ENCODE peak calls at places on chromosomes 11 and 22, in four cellular contexts. D, J, Y and H are unnamed samples.

GRCh38 chr11:121460941-121461514 is 8.3 kb upstream of the SORL1-AS1 start:
- DNase-seq in D (no peak), J (no peak), Y (no peak), H (no peak)

GRCh38 chr11:102806296-102806695 is 8.3 kb upstream of the MMP1 start:
- DNase-seq in D (no peak), J (no peak), Y (no peak), H (peak; percentile 14)

GRCh38 chr11:33656768-33657167 is 43.9 kb downstream of the C11orf91 start:
- DNase-seq in D (no peak), J (no peak), Y (no peak), H (no peak)

GRCh38 chr11:4626207-4627105 is 10.8 kb upstream of the OR51D1 start:
- DNase-seq in D (no peak), J (peak; percentile 95), Y (peak; percentile 82), H (peak; percentile 69)

GRCh38 chr11:131580466-131580865 is 210.1 kb downstream of the NTM start:
- DNase-seq in D (no peak), J (no peak), Y (no peak), H (peak; percentile 72)

GRCh38 chr11:33984682-33985389 is 66.7 kb upstream of the CAPRIN1 start:
- DNase-seq in D (no peak), J (no peak), Y (no peak), H (peak; percentile 36)

GRCh38 chr11:16862733-16863132 is 124.3 kb downstream of the C11orf58 start:
- DNase-seq in D (no peak), J (no peak), Y (no peak), H (peak; percentile 11)

GRCh38 chr11:123174196-123175183 is 20.6 kb downstream of the CLMP start:
- DNase-seq in D (no peak), J (no peak), Y (no peak), H (peak; percentile 95)

GRCh38 chr22:46011627-46012181 is 34.7 kb upstream of the WNT7B start:
- DNase-seq in D (peak; percentile 63), J (no peak), Y (no peak), H (no peak)

GRCh38 chr11:122105009-122105828 is 10.8 kb downstream of the BLID start:
- DNase-seq in D (no peak), J (no peak), Y (no peak), H (peak; percentile 65)

GRCh38 chr11:109972181-109972715 is 120.9 kb upstream of the ZC3H12C start:
- DNase-seq in D (no peak), J (no peak), Y (peak; percentile 75), H (no peak)
- H3K4me1 ChIP-seq in D (peaks cover 22% of the 10 kb centered on the region), J (peaks cover 11% of the 10 kb centered on the region), Y (peaks cover 40% of the 10 kb centered on the region), H (peaks cover 19% of the 10 kb centered on the region)

GRCh38 chr22:19176732-19177131 is 1.8 kb downstream of the SLC25A1 start:
- DNase-seq in D (no peak), J (no peak), Y (no peak), H (no peak)

GRCh38 chr22:19176175-19176630 is 2.3 kb downstream of the SLC25A1 start:
- DNase-seq in D (no peak), J (no peak), Y (no peak), H (no peak)

GRCh38 chr22:19175026-19175601 is 3.4 kb downstream of the SLC25A1 start:
- DNase-seq in D (no peak), J (no peak), Y (no peak), H (no peak)

GRCh38 chr22:19174106-19175025 is 4.2 kb downstream of the SLC25A1 start:
- DNase-seq in D (no peak), J (peak; percentile 38), Y (no peak), H (peak; percentile 87)

GRCh38 chr22:19175602-19176174 is 2.8 kb downstream of the SLC25A1 start:
- DNase-seq in D (no peak), J (no peak), Y (no peak), H (no peak)
- H3K4me1 ChIP-seq in D (peaks cover 63% of the 10 kb centered on the region), J (peaks cover 42% of the 10 kb centered on the region), Y (peaks cover 11% of the 10 kb centered on the region), H (peaks cover 16% of the 10 kb centered on the region)

GRCh38 chr11:86122773-86123172 is 53.9 kb upstream of the PICALM start:
- DNase-seq in D (no peak), J (no peak), Y (no peak), H (no peak)
- H3K4me1 ChIP-seq in D (peaks cover 10% of the 10 kb centered on the region), J (no peaks in the 10 kb centered on the region), Y (peaks cover 16% of the 10 kb centered on the region), H (peaks cover 4% of the 10 kb centered on the region)

GRCh38 chr11:64250406-64250874 is 890 bp upstream of the PLCB3 start:
- DNase-seq in D (no peak), J (no peak), Y (no peak), H (no peak)
- H3K4me1 ChIP-seq in D (peaks cover 45% of the 10 kb centered on the region), J (peaks cover 36% of the 10 kb centered on the region), Y (no peaks in the 10 kb centered on the region), H (peaks cover 11% of the 10 kb centered on the region)

GRCh38 chr11:2886936-2887335 is 1.4 kb upstream of the CDKN1C start:
- DNase-seq in D (no peak), J (no peak), Y (no peak), H (no peak)

GRCh38 chr11:2886191-2886894 is 768 bp upstream of the CDKN1C start:
- DNase-seq in D (no peak), J (no peak), Y (no peak), H (peak; percentile 45)

GRCh38 chr11:2888266-2888968 is 2.8 kb upstream of the CDKN1C start:
- DNase-seq in D (peak; percentile 96), J (peak; percentile 96), Y (peak; percentile 80), H (peak; percentile 91)

GRCh38 chr11:2889399-2890273 is 4.1 kb upstream of the CDKN1C start:
- DNase-seq in D (no peak), J (no peak), Y (no peak), H (no peak)

GRCh38 chr11:2887526-2888195 is 2.1 kb upstream of the CDKN1C start:
- DNase-seq in D (no peak), J (no peak), Y (no peak), H (no peak)
- H3K4me1 ChIP-seq in D (peaks cover 47% of the 10 kb centered on the region), J (peaks cover 48% of the 10 kb centered on the region), Y (peaks cover 3% of the 10 kb centered on the region), H (peaks cover 6% of the 10 kb centered on the region)

GRCh38 chr11:19435306-19435989 is 194.7 kb upstream of the E2F8 start:
- DNase-seq in D (no peak), J (no peak), Y (peak; percentile 69), H (no peak)

GRCh38 chr11:19431059-19431398 is 190.3 kb upstream of the E2F8 start:
- DNase-seq in D (no peak), J (no peak), Y (peak; percentile 30), H (no peak)

GRCh38 chr11:19432370-19433163 is 191.8 kb upstream of the E2F8 start:
- DNase-seq in D (no peak), J (no peak), Y (peak; percentile 86), H (peak; percentile 92)

GRCh38 chr11:19433367-19433766 is 192.6 kb upstream of the E2F8 start:
- DNase-seq in D (no peak), J (no peak), Y (peak; percentile 94), H (no peak)

GRCh38 chr11:19433791-19434190 is 193.0 kb upstream of the E2F8 start:
- DNase-seq in D (no peak), J (no peak), Y (peak; percentile 55), H (no peak)
- H3K4me1 ChIP-seq in D (peaks cover 8% of the 10 kb centered on the region), J (no peaks in the 10 kb centered on the region), Y (peaks cover 92% of the 10 kb centered on the region), H (peaks cover 47% of the 10 kb centered on the region)

DNA sequence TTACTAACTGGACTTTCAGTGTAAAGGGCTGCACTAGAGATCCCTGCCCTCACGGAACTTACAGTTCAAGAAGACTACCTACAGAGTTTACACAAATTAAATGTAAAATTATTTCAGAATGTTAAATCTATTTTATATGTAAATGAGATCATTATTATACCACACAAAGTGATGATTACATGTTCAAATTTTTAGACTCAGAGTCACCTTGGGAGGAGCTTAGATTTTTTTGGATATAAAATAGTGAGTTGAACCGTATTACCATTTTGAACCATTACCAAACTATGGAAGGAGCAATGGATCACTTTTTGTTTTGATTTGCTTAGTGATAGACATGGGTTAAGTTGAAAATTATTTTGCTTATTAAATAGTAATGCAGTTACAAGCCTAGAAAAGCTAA is 1.6 kb downstream of the IPO7 start:
- DNase-seq in D (no peak), J (no peak), Y (no peak), H (peak; percentile 53)
- H3K4me1 ChIP-seq in D (peaks cover 28% of the 10 kb centered on the region), J (peaks cover 11% of the 10 kb centered on the region), Y (peaks cover 9% of the 10 kb centered on the region), H (peaks cover 11% of the 10 kb centered on the region)

DNA sequence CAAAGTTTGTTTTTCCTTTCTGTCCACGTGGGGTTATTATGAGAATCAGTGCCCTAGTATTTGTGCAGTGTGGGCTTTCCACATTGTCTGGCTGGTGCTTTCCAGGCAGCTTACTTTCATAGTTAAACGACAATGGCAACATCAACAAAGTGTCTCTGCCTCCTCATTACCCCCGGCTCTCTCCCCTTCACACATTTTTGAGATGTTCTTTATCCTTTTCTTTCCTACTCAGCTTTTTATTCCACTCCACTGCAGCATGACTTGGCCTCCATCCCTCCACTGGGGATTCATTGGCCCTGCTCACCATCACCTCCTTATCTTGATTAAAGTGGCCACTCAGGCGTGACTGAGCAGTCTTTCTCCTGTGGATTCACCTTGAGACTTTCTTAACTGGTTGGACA is 19.1 kb downstream of the SPECC1L start:
- DNase-seq in D (no peak), J (no peak), Y (no peak), H (peak; percentile 57)
- H3K4me1 ChIP-seq in D (peaks cover 86% of the 10 kb centered on the region), J (peaks cover 17% of the 10 kb centered on the region), Y (no peaks in the 10 kb centered on the region), H (peaks cover 49% of the 10 kb centered on the region)

DNA sequence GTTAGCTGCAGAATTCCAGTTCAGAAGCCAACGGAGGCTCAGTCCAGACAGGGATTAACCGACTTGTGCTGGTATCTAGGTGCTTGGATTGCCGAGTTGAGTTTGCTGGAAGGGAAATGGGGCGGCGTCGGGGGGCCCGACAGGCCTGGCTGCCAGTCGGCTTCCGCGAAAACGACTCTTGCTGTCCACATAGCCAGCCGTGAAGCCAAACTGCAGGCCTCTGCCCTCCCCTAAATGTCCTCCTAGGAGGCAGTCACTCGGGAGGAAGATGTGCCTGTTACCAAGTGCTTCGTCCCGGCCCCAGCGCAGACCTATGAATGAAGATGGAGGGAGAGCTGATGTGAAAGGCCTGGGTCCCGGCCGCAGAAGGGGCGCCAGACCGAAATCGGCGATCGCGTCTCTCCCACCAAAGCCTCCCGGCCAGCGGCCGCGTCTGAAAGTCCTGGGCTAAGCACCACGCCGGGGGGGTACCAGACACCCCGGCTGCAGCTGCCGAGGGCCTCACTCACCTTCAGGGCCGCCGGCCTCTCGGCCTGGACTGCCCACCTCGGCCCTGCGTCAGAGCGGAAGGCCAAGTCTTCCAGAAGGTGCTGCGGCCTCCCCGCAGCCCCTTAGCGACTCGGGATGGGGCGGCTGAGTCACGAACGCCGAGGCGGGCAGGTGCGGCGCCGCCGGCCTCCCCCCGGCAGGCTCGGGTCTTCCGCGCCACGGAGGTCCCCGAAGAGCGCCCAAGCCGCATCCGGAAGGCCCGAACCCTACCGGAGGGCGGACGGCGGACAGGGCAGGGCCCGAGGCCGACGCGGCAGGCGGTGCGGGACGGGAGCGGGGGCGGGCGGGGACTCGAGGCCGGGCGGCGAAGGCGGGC is 7.5 kb downstream of the DPAGT1 start:
- DNase-seq in D (no peak), J (peak; percentile 46), Y (no peak), H (peak; percentile 68)
- H3K4me1 ChIP-seq in D (peaks cover 23% of the 10 kb centered on the region), J (peaks cover 17% of the 10 kb centered on the region), Y (peaks cover 30% of the 10 kb centered on the region), H (peaks cover 18% of the 10 kb centered on the region)